ENCODE peak calls at places on chromosomes 13 and 19, in four cellular contexts. F is WTC11, N is K562, X is HepG2. Y is an unnamed sample.

GRCh38 chr13:58343081-58343480 is 711.5 kb downstream of the PCDH17 start:
- DNase-seq in X (no peak), F (no peak), N (no peak), Y (no peak)

GRCh38 chr19:44820648-44821609 is 12.0 kb downstream of the BCAM start:
- DNase-seq in X (no peak), F (no peak), N (no peak), Y (no peak)

GRCh38 chr13:99392806-99393135 is 85.6 kb upstream of the GPR183 start:
- DNase-seq in N (no peak), X (no peak), F (no peak), Y (no peak)

GRCh38 chr19:6590458-6591319 is at the start of gene CD70:
- DNase-seq in N (no peak), X (no peak), F (peak; percentile 65), Y (peak; percentile 55)

GRCh38 chr13:27339299-27339698 is 68.7 kb downstream of the RASL11A start:
- DNase-seq in N (peak; percentile 61), F (peak; percentile 75), X (peak; percentile 60), Y (peak; percentile 73)

GRCh38 chr13:113291997-113292862 is 4.8 kb upstream of the LAMP1 start:
- DNase-seq in N (peak; percentile 55), X (no peak), F (no peak), Y (no peak)

GRCh38 chr13:20566424-20566916 is 487 bp upstream of the IFT88 start:
- DNase-seq in X (peak; percentile 76), N (peak; percentile 71), F (no peak), Y (peak; percentile 40)

GRCh38 chr13:44758595-44759221 is 182.6 kb upstream of the TSC22D1 start:
- DNase-seq in N (no peak), F (no peak), X (peak; percentile 22), Y (peak; percentile 40)

GRCh38 chr19:43433689-43434088 is 19.0 kb downstream of the TEX101 start:
- DNase-seq in F (no peak), X (no peak), N (no peak), Y (no peak)

GRCh38 chr13:44735806-44736205 is 159.7 kb upstream of the TSC22D1 start:
- DNase-seq in X (no peak), N (no peak), F (no peak), Y (no peak)

GRCh38 chr19:43941209-43941608 is 6.1 kb upstream of the ZNF45 start:
- DNase-seq in N (no peak), X (no peak), F (no peak), Y (no peak)

GRCh38 chr13:37811441-37811840 is 58.1 kb downstream of the TRPC4 start:
- DNase-seq in X (no peak), N (no peak), F (no peak), Y (no peak)

GRCh38 chr13:94312511-94313191 is 166.8 kb downstream of the DCT start:
- DNase-seq in F (no peak), N (no peak), X (no peak), Y (no peak)

GRCh38 chr13:20945952-20946383 is 43.4 kb upstream of the XPO4 start:
- DNase-seq in F (peak; percentile 39), N (no peak), X (no peak), Y (no peak)

GRCh38 chr13:51760592-51760991 is 43.4 kb downstream of the DHRS12 start:
- DNase-seq in F (no peak), N (no peak), X (no peak), Y (no peak)

GRCh38 chr19:8973501-8974091 is 36.6 kb downstream of the MUC16 start:
- DNase-seq in F (no peak), N (peak; percentile 46), X (no peak), Y (no peak)

GRCh38 chr19:7393459-7393858 is 44.7 kb downstream of the ARHGEF18 start:
- DNase-seq in F (no peak), X (no peak), N (no peak), Y (no peak)

GRCh38 chr13:49517461-49517860 is 21.7 kb downstream of the PHF11 start:
- DNase-seq in N (no peak), F (peak; percentile 23), X (peak; percentile 26), Y (no peak)

DNA sequence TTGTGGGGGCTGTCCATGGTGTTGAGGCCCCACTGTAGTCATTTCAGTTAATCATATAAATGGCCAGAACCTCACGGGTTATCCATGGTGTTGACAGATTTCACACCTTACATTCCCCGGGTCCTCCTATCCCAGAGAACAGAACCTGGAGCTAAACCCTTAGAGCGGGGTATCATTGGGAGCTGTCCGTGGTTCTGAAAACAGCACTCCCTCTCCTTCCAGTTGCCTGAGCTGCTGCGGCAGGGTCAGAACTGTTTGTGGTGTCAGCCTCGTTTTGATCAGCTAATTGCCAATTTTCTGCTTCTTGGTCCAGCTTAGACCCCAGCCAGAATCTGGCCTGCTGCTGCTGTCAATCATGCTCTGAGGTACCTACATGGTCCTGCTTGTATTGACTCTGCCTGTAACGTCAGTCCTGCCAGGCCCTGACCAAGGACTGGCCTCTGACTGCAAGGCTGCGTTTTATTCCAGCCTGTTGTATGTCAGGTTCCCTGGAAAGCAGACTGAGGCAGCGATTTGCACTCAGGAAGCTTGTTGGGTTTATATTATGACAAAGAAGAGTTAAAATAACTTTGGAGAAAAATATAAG is 55.8 kb upstream of the KCTD15 start:
- DNase-seq in X (peak; percentile 31), N (peak; percentile 63), F (peak; percentile 81), Y (peak; percentile 54)
- TF ChIP-seq NR3C1 in X (no peak), N (no peak), F (no peak), Y (no peak)

GRCh38 chr13:40673061-40673397 is 6.6 kb upstream of the FOXO1 start:
- DNase-seq in F (no peak), N (no peak), X (no peak), Y (no peak)
- TF ChIP-seq NR3C1 in F (no peak), N (no peak), X (no peak), Y (no peak)

DNA sequence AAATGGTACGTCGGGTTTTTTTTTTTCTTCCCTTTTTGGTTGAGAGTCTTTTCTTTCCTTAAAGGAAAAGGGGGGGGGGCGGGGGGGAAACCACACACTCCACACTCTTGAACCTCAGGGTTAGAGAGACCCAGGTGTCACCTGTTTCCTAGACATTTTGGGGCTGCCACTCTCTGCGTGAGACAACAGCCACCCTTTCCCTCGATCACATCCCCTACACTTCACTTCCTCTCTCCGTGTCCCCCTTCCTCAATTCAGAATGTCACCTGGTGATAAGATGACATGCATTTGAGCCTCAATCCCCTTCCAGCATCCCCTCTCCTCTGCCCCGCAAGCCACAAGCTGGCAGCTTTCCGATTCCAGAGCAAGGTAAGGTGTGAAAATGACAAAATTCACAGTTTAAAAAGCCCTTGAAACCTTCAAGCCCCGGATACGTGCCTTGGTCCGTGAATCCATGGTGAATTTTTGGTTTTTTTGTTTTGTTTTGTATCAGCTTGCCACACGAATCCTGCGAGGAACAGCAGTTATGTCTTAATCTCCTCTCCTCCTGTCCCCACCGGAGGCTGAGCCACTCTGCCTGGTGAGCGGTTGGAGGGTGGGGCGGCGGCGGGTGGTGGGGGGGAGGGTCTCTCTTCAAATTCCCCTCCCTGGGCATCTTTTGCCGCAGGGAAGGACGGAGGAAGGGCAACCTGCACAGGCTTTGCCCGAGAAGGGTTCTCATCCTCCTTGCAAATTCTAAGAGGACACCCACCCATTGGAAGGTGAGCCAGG is 4.2 kb downstream of the PTPRS start:
- DNase-seq in N (no peak), F (no peak), X (no peak), Y (no peak)
- TF ChIP-seq NR3C1 in N (no peak), F (no peak), X (no peak), Y (no peak)

GRCh38 chr19:16890461-16891184 is 1.8 kb downstream of the F2RL3 start:
- DNase-seq in N (peak; percentile 96), X (no peak), F (no peak), Y (no peak)

GRCh38 chr19:16889429-16889882 is 657 bp downstream of the F2RL3 start:
- DNase-seq in F (no peak), N (no peak), X (no peak), Y (no peak)

GRCh38 chr19:16891696-16892382 is 3.0 kb downstream of the F2RL3 start:
- DNase-seq in X (peak; percentile 18), F (no peak), N (no peak), Y (no peak)

GRCh38 chr19:16888629-16889371 is at the start of gene F2RL3:
- DNase-seq in N (peak; percentile 90), X (no peak), F (no peak), Y (no peak)

GRCh38 chr19:16889883-16890460 is 1.2 kb downstream of the F2RL3 start:
- DNase-seq in X (no peak), N (peak; percentile 68), F (no peak), Y (no peak)
- TF ChIP-seq NR3C1 in X (no peak), N (peak; percentile 82), F (no peak), Y (no peak)

GRCh38 chr13:106391271-106391670 is 144.2 kb downstream of the EFNB2 start:
- DNase-seq in X (no peak), N (no peak), F (no peak), Y (no peak)
- TF ChIP-seq NR3C1 in X (no peak), N (no peak), F (no peak), Y (no peak)

GRCh38 chr13:107753286-107753685 is 462.1 kb downstream of the LIG4 start:
- DNase-seq in F (no peak), X (no peak), N (no peak), Y (no peak)
- TF ChIP-seq NR3C1 in F (no peak), X (no peak), N (no peak), Y (no peak)

GRCh38 chr19:11005521-11005920 is 44.7 kb downstream of the SMARCA4 start:
- DNase-seq in F (no peak), N (no peak), X (no peak), Y (no peak)

GRCh38 chr19:11010041-11010440 is 49.2 kb downstream of the SMARCA4 start:
- DNase-seq in N (no peak), X (no peak), F (no peak), Y (no peak)

GRCh38 chr19:11008111-11008510 is 47.3 kb downstream of the SMARCA4 start:
- DNase-seq in F (no peak), N (no peak), X (no peak), Y (no peak)

GRCh38 chr19:11012507-11012906 is 51.7 kb downstream of the SMARCA4 start:
- DNase-seq in F (no peak), X (no peak), N (no peak), Y (no peak)

GRCh38 chr19:11007376-11007775 is 46.5 kb downstream of the SMARCA4 start:
- DNase-seq in N (no peak), F (no peak), X (no peak), Y (no peak)
- TF ChIP-seq NR3C1 in N (no peak), F (no peak), X (no peak), Y (no peak)